ENCODE peak calls at places on chromosomes 5 and 9, in four cellular contexts. Q, W, S and D are unnamed samples.

GRCh38 chr9:114668146-114668545 is 10.5 kb upstream of the TEX53 start:
- DNase-seq in Q (no peak), W (no peak), S (no peak), D (no peak)

GRCh38 chr9:29006603-29007002 is 1433.3 kb upstream of the C9orf72 start:
- DNase-seq in Q (no peak), W (no peak), S (no peak), D (no peak)

GRCh38 chr5:10335711-10336470 is 17.6 kb upstream of the MARCHF6 start:
- DNase-seq in Q (no peak), W (no peak), S (no peak), D (no peak)

GRCh38 chr5:180378412-180379344 is 25.5 kb upstream of the GFPT2 start:
- DNase-seq in Q (no peak), W (no peak), S (no peak), D (no peak)

GRCh38 chr9:34463098-34463900 is 4.7 kb downstream of the DNAI1 start:
- DNase-seq in Q (no peak), W (peak; percentile 60), S (peak; percentile 19), D (no peak)

GRCh38 chr9:133534346-133535284 is at the start of gene ADAMTSL2:
- DNase-seq in Q (no peak), W (peak; percentile 56), S (peak; percentile 26), D (peak; percentile 25)

GRCh38 chr5:140631831-140632365 is 1.1 kb downstream of the CD14 start:
- DNase-seq in Q (no peak), W (no peak), S (no peak), D (no peak)

GRCh38 chr9:111752455-111752854 is 42.3 kb downstream of the SHOC1 start:
- DNase-seq in Q (no peak), W (peak; percentile 73), S (no peak), D (no peak)

GRCh38 chr5:60522299-60522915 is 177.6 kb downstream of the DEPDC1B start:
- DNase-seq in Q (peak; percentile 87), W (peak; percentile 76), S (no peak), D (peak; percentile 17)

GRCh38 chr9:81682797-81683196 is 6.5 kb downstream of the TLE1 start:
- DNase-seq in Q (no peak), W (no peak), S (no peak), D (peak; percentile 76)

GRCh38 chr5:144812770-144813169 is 642.1 kb downstream of the KCTD16 start:
- DNase-seq in Q (no peak), W (peak; percentile 90), S (no peak), D (no peak)

GRCh38 chr5:15489571-15490235 is 10.3 kb upstream of the FBXL7 start:
- DNase-seq in Q (no peak), W (no peak), S (no peak), D (no peak)

GRCh38 chr9:83327750-83328622 is 210.2 kb downstream of the FRMD3 start:
- DNase-seq in Q (no peak), W (no peak), S (no peak), D (no peak)

GRCh38 chr9:17063535-17064135 is 71.2 kb upstream of the CNTLN start:
- DNase-seq in Q (no peak), W (peak; percentile 64), S (peak; percentile 19), D (peak; percentile 61)
- TF ChIP-seq FOS in Q (no peak), W (no peak), S (no peak), D (no peak)

GRCh38 chr9:87795178-87795577 is 69.3 kb downstream of the CTSL start:
- DNase-seq in Q (no peak), W (no peak), S (peak; percentile 60), D (no peak)

GRCh38 chr9:87798276-87798833 is 72.4 kb downstream of the CTSL start:
- DNase-seq in Q (no peak), W (no peak), S (no peak), D (no peak)

GRCh38 chr9:87796232-87796631 is 70.3 kb downstream of the CTSL start:
- DNase-seq in Q (no peak), W (no peak), S (no peak), D (no peak)

GRCh38 chr9:87792831-87793288 is 66.9 kb downstream of the CTSL start:
- DNase-seq in Q (peak; percentile 36), W (peak; percentile 43), S (peak; percentile 94), D (peak; percentile 56)

GRCh38 chr9:87793292-87793691 is 67.4 kb downstream of the CTSL start:
- DNase-seq in Q (no peak), W (peak; percentile 87), S (peak; percentile 71), D (no peak)
- H3K4me2 ChIP-seq in Q (no peak overlapping the region), W (no peak overlapping the region), S (peak overlapping the region; percentile 64), D (no peak overlapping the region)

GRCh38 chr5:98770911-98771322 is 2.5 kb upstream of the RGMB start:
- DNase-seq in Q (no peak), W (peak; percentile 40), S (no peak), D (no peak)
- H2AFZ ChIP-seq in Q (peak overlapping the region; percentile 81), W (no peak overlapping the region), S (no peak overlapping the region), D (peak overlapping the region; percentile 99)

DNA sequence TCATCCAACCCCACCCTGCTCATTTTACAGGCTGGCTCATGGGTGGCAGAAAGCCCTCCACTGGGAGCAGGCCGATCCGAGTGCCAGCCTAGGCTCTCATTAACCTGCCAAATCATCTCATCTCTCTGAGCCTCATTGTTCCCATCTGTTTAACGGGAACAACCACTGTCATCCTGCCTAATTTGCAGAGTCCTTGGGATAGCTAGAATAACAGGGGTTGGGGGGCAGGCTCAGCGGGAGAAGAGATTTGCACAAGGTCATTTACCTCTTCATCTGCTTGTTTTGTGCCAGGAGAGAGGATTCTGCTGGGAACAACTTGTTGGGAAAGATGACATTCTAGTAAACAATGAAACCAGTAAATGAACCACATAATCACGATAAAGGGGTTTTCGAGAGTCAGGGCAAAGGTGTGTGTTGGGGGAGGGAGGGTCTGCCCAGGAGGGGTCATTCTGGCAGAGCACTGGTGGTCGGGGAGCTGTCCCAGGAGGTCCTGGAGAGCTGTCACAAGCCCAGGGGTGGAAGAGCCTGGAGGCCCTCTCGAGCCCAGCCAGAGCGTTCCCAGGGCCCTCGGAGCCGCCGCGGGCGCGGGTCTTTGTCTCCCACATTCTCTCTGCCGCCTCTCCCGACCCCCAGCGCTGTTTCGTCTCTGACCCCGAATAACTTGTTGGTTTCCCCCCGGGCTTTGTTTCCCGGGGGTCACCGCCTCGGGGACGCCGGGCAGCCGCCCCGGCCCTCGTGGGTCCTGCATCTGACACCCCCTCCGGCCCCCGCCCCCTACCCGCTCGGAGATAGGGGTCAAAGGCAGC is 22.8 kb upstream of the NDST1 start:
- DNase-seq in Q (no peak), W (no peak), S (no peak), D (no peak)
- TF ChIP-seq FOS in Q (no peak), W (no peak), S (no peak), D (no peak)

GRCh38 chr9:129289883-129290282 is 111.8 kb upstream of the IER5L start:
- DNase-seq in Q (no peak), W (no peak), S (no peak), D (no peak)
- H3K4me2 ChIP-seq in Q (no peak overlapping the region), W (no peak overlapping the region), S (no peak overlapping the region), D (no peak overlapping the region)

DNA sequence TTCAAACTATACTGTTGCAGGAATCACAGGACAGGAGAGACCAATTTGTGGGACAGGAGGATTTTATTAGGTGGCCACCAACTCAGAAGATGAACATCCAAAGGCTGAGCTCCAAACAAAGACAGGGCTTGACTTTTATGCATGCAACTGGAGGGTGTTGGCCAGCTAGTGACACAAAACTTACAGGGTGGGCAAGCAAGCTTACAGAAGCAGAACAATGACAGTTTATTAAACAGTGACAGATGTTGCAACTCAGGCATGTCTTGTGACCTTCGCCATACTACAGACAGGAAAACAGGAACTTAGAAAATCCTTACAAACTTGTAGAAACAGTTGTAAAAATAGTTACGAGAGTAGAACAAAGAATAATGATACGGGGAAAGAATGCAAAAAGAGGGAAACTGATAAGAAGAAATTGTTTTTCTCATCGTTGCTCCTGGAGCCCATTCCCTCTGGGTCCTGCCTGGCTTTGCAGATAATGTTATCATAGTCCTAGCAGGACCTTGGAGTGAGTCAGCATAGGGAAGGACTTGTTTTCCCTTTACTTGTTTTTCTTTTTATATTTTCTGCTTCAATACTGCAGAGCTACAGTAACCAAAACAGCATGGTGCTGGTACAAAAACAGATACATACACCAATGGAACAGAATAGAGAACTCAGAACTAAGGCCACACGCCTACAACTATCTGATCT is 2083.0 kb upstream of the ACO1 start:
- DNase-seq in Q (no peak), W (no peak), S (no peak), D (no peak)
- H2AFZ ChIP-seq in Q (no peak overlapping the region), W (no peak overlapping the region), S (no peak overlapping the region), D (no peak overlapping the region)